ENCODE peak calls at places on chromosomes 16 and 17, in four cellular contexts. Y, I, U and D are unnamed samples.

GRCh38 chr16:70753228-70753627 is 47.7 kb downstream of the VAC14 start:
- DNase-seq in Y (no peak), I (no peak), U (no peak), D (no peak)

GRCh38 chr16:87963400-87963799 is 12.2 kb downstream of the BANP start:
- DNase-seq in Y (peak; percentile 54), I (no peak), U (peak; percentile 83), D (no peak)

GRCh38 chr16:69917739-69918138 is 33.4 kb upstream of the CLEC18A start:
- DNase-seq in Y (peak; percentile 93), I (no peak), U (no peak), D (no peak)

GRCh38 chr17:73384926-73385325 is 73.1 kb upstream of the CDC42EP4 start:
- DNase-seq in Y (no peak), I (no peak), U (no peak), D (no peak)

GRCh38 chr17:34850964-34851363 is 110.3 kb downstream of the CCT6B start:
- DNase-seq in Y (no peak), I (no peak), U (no peak), D (no peak)

GRCh38 chr16:79422061-79422460 is 178.5 kb downstream of the MAF start:
- DNase-seq in Y (no peak), I (no peak), U (no peak), D (no peak)

GRCh38 chr17:77493901-77494663 is 353.3 kb downstream of the SEC14L1 start:
- DNase-seq in Y (no peak), I (no peak), U (no peak), D (no peak)

GRCh38 chr16:67552476-67552875 is 9.8 kb upstream of the CTCF start:
- DNase-seq in Y (no peak), I (no peak), U (no peak), D (no peak)

GRCh38 chr17:83100220-83100852 is 20.9 kb downstream of the METRNL start:
- DNase-seq in Y (no peak), I (no peak), U (no peak), D (peak; percentile 85)

GRCh38 chr17:64024215-64024654 is 3.8 kb upstream of the ICAM2 start:
- DNase-seq in Y (no peak), I (no peak), U (no peak), D (no peak)

GRCh38 chr17:34639706-34640425 is 60.5 kb downstream of the TMEM132E start:
- DNase-seq in Y (no peak), I (no peak), U (no peak), D (no peak)

GRCh38 chr16:2831203-2831602 is 1.1 kb downstream of the ZG16B start:
- DNase-seq in Y (no peak), I (no peak), U (no peak), D (no peak)

GRCh38 chr17:80361495-80362220 is 53.3 kb upstream of the ENDOV start:
- DNase-seq in Y (peak; percentile 6), I (no peak), U (no peak), D (peak; percentile 30)

GRCh38 chr16:19837984-19838707 is 46.5 kb downstream of the GPRC5B start:
- DNase-seq in Y (no peak), I (no peak), U (no peak), D (no peak)

GRCh38 chr17:72465191-72466024 is 344.6 kb downstream of the SOX9 start:
- DNase-seq in Y (peak; percentile 99), I (no peak), U (no peak), D (peak; percentile 82)

GRCh38 chr16:67163164-67163902 is 1.2 kb upstream of the HSF4 start:
- DNase-seq in Y (no peak), I (peak; percentile 68), U (peak; percentile 40), D (no peak)

GRCh38 chr16:21646721-21647561 is 5.5 kb downstream of the IGSF6 start:
- DNase-seq in Y (no peak), I (no peak), U (peak; percentile 78), D (no peak)

GRCh38 chr17:35214631-35215273 is 20.6 kb upstream of the SLC35G3 start:
- DNase-seq in Y (no peak), I (no peak), U (no peak), D (no peak)

GRCh38 chr17:64572682-64573154 is 65.9 kb downstream of the CEP95 start:
- DNase-seq in Y (peak; percentile 4), I (no peak), U (no peak), D (peak; percentile 54)

GRCh38 chr16:27181020-27181419 is 22.3 kb upstream of the KDM8 start:
- DNase-seq in Y (no peak), I (no peak), U (no peak), D (no peak)

GRCh38 chr16:85829266-85829665 is 29.8 kb downstream of the COX4I1 start:
- DNase-seq in Y (no peak), I (no peak), U (no peak), D (no peak)

GRCh38 chr16:74111583-74111982 is 185.0 kb upstream of the PSMD7 start:
- DNase-seq in Y (no peak), I (no peak), U (no peak), D (no peak)

GRCh38 chr17:80726558-80727408 is 182.1 kb downstream of the RPTOR start:
- DNase-seq in Y (no peak), I (no peak), U (no peak), D (no peak)

GRCh38 chr17:15230866-15231265 is 34.3 kb downstream of the PMP22 start:
- DNase-seq in Y (no peak), I (no peak), U (no peak), D (no peak)

GRCh38 chr16:6165330-6165984 is 1067.9 kb upstream of the EEF2KMT start:
- DNase-seq in Y (no peak), I (no peak), U (no peak), D (peak; percentile 2)

GRCh38 chr17:76074390-76075363 is at the start of gene GALR2:
- DNase-seq in Y (no peak), I (no peak), U (no peak), D (no peak)

GRCh38 chr16:89422905-89423630 is 67.3 kb downstream of the ANKRD11 start:
- DNase-seq in Y (no peak), I (no peak), U (peak; percentile 50), D (peak; percentile 50)

GRCh38 chr17:78329263-78330059 is 30.4 kb downstream of the SOCS3 start:
- DNase-seq in Y (peak; percentile 69), I (no peak), U (no peak), D (no peak)

GRCh38 chr16:17470002-17470870 is 524 bp downstream of the XYLT1 start:
- DNase-seq in Y (no peak), I (no peak), U (no peak), D (no peak)

GRCh38 chr17:68749742-68750562 is 148.8 kb upstream of the FAM20A start:
- DNase-seq in Y (no peak), I (no peak), U (no peak), D (no peak)

GRCh38 chr16:84611041-84611440 is 6.8 kb downstream of the COTL1 start:
- DNase-seq in Y (no peak), I (no peak), U (no peak), D (no peak)